ENCODE peak calls at places on chromosomes 11 and 22, in eight cellular contexts. One of them, this sample, is unnamed.

GRCh38 chr22:20107471-20107901 is 8.4 kb upstream of the RANBP1 start:
- DNase-seq in ovary: peak
- DNase-seq in SK-N-SH: no peak
- DNase-seq in stomach: no peak
- DNase-seq in upper lobe of left lung: peak
- DNase-seq in K562: no peak
- DNase-seq in tibial nerve: no peak
- DNase-seq in A549: no peak
- DNase-seq in this sample: no peak

GRCh38 chr11:46414899-46415298 is 23.3 kb upstream of the CHRM4 start:
- DNase-seq in upper lobe of left lung: no peak
- DNase-seq in K562: no peak
- DNase-seq in SK-N-SH: no peak
- DNase-seq in A549: no peak
- DNase-seq in ovary: no peak
- DNase-seq in stomach: no peak
- DNase-seq in tibial nerve: no peak
- DNase-seq in this sample: no peak

GRCh38 chr11:95455228-95455627 is 224.2 kb upstream of the SESN3 start:
- DNase-seq in upper lobe of left lung: no peak
- DNase-seq in stomach: no peak
- DNase-seq in SK-N-SH: no peak
- DNase-seq in tibial nerve: no peak
- DNase-seq in K562: no peak
- DNase-seq in ovary: no peak
- DNase-seq in A549: no peak
- DNase-seq in this sample: no peak

GRCh38 chr11:96134622-96135021 is 208.4 kb downstream of the MAML2 start:
- DNase-seq in stomach: no peak
- DNase-seq in K562: no peak
- DNase-seq in SK-N-SH: no peak
- DNase-seq in upper lobe of left lung: no peak
- DNase-seq in A549: no peak
- DNase-seq in ovary: no peak
- DNase-seq in tibial nerve: no peak
- DNase-seq in this sample: no peak

GRCh38 chr11:103609117-103610066 is 427.0 kb upstream of the DDI1 start:
- DNase-seq in SK-N-SH: no peak
- DNase-seq in stomach: no peak
- DNase-seq in A549: peak
- DNase-seq in tibial nerve: no peak
- DNase-seq in K562: no peak
- DNase-seq in ovary: no peak
- DNase-seq in upper lobe of left lung: no peak
- DNase-seq in this sample: no peak

GRCh38 chr11:69430566-69430965 is 50.9 kb upstream of the LINC01488 start:
- DNase-seq in ovary: no peak
- DNase-seq in upper lobe of left lung: no peak
- DNase-seq in stomach: no peak
- DNase-seq in tibial nerve: no peak
- DNase-seq in SK-N-SH: no peak
- DNase-seq in K562: no peak
- DNase-seq in A549: no peak
- DNase-seq in this sample: peak

GRCh38 chr11:36564376-36565032 is 3.3 kb upstream of the RAG1 start:
- DNase-seq in ovary: peak
- DNase-seq in A549: peak
- DNase-seq in K562: peak
- DNase-seq in SK-N-SH: peak
- DNase-seq in tibial nerve: no peak
- DNase-seq in stomach: peak
- DNase-seq in upper lobe of left lung: no peak
- DNase-seq in this sample: no peak

GRCh38 chr22:24071686-24072085 is 60.6 kb downstream of the CABIN1 start:
- DNase-seq in ovary: no peak
- DNase-seq in upper lobe of left lung: no peak
- DNase-seq in stomach: no peak
- DNase-seq in tibial nerve: no peak
- DNase-seq in K562: no peak
- DNase-seq in SK-N-SH: no peak
- DNase-seq in A549: no peak
- DNase-seq in this sample: peak

GRCh38 chr22:19122752-19123492 is 710 bp upstream of the DGCR2 start:
- DNase-seq in tibial nerve: no peak
- DNase-seq in ovary: no peak
- DNase-seq in upper lobe of left lung: no peak
- DNase-seq in stomach: peak
- DNase-seq in A549: peak
- DNase-seq in SK-N-SH: peak
- DNase-seq in K562: peak
- DNase-seq in this sample: no peak

GRCh38 chr11:130480721-130481140 is 32.3 kb downstream of the ADAMTS15 start:
- DNase-seq in K562: no peak
- DNase-seq in ovary: no peak
- DNase-seq in tibial nerve: no peak
- DNase-seq in SK-N-SH: no peak
- DNase-seq in upper lobe of left lung: no peak
- DNase-seq in A549: no peak
- DNase-seq in stomach: no peak
- DNase-seq in this sample: no peak

GRCh38 chr22:41147722-41148121 is 55.3 kb downstream of the EP300 start:
- DNase-seq in ovary: no peak
- DNase-seq in upper lobe of left lung: no peak
- DNase-seq in stomach: no peak
- DNase-seq in SK-N-SH: no peak
- DNase-seq in A549: no peak
- DNase-seq in K562: no peak
- DNase-seq in tibial nerve: no peak
- DNase-seq in this sample: no peak

GRCh38 chr11:6531267-6531752 is 34.2 kb downstream of the DNHD1 start:
- DNase-seq in ovary: no peak
- DNase-seq in K562: peak
- DNase-seq in upper lobe of left lung: no peak
- DNase-seq in tibial nerve: no peak
- DNase-seq in A549: peak
- DNase-seq in stomach: no peak
- DNase-seq in SK-N-SH: peak
- DNase-seq in this sample: no peak

GRCh38 chr11:9020881-9021280 is 17.1 kb upstream of the NRIP3 start:
- DNase-seq in ovary: no peak
- DNase-seq in A549: no peak
- DNase-seq in upper lobe of left lung: no peak
- DNase-seq in K562: no peak
- DNase-seq in SK-N-SH: no peak
- DNase-seq in stomach: no peak
- DNase-seq in tibial nerve: no peak
- DNase-seq in this sample: no peak

GRCh38 chr11:91011503-91011902 is 788.7 kb upstream of the CHORDC1 start:
- DNase-seq in upper lobe of left lung: no peak
- DNase-seq in tibial nerve: no peak
- DNase-seq in SK-N-SH: no peak
- DNase-seq in K562: no peak
- DNase-seq in A549: no peak
- DNase-seq in ovary: no peak
- DNase-seq in stomach: no peak
- DNase-seq in this sample: no peak

GRCh38 chr11:80873309-80873999 is 1432.6 kb upstream of the TENM4 start:
- DNase-seq in tibial nerve: no peak
- DNase-seq in ovary: no peak
- DNase-seq in upper lobe of left lung: no peak
- DNase-seq in stomach: no peak
- DNase-seq in K562: no peak
- DNase-seq in SK-N-SH: no peak
- DNase-seq in A549: no peak
- DNase-seq in this sample: no peak

GRCh38 chr11:45872513-45873356 is 12.7 kb upstream of the MAPK8IP1 start:
- DNase-seq in upper lobe of left lung: no peak
- DNase-seq in ovary: no peak
- DNase-seq in SK-N-SH: peak
- DNase-seq in K562: peak
- DNase-seq in A549: peak
- DNase-seq in stomach: peak
- DNase-seq in tibial nerve: no peak
- DNase-seq in this sample: no peak

GRCh38 chr22:44892243-44892642 is 117.6 kb downstream of the PHF21B start:
- DNase-seq in SK-N-SH: no peak
- DNase-seq in ovary: no peak
- DNase-seq in upper lobe of left lung: no peak
- DNase-seq in A549: no peak
- DNase-seq in stomach: no peak
- DNase-seq in K562: no peak
- DNase-seq in tibial nerve: no peak
- DNase-seq in this sample: no peak

GRCh38 chr11:107457558-107458271 is at the start of gene CWF19L2:
- DNase-seq in SK-N-SH: peak
- DNase-seq in tibial nerve: peak
- DNase-seq in upper lobe of left lung: peak
- DNase-seq in A549: peak
- DNase-seq in stomach: peak
- DNase-seq in K562: peak
- DNase-seq in ovary: peak
- DNase-seq in this sample: peak

GRCh38 chr22:37996515-37997246 is 12.3 kb upstream of the SOX10 start:
- DNase-seq in upper lobe of left lung: no peak
- DNase-seq in tibial nerve: no peak
- DNase-seq in A549: no peak
- DNase-seq in SK-N-SH: no peak
- DNase-seq in stomach: no peak
- DNase-seq in K562: no peak
- DNase-seq in ovary: no peak
- DNase-seq in this sample: no peak

DNA sequence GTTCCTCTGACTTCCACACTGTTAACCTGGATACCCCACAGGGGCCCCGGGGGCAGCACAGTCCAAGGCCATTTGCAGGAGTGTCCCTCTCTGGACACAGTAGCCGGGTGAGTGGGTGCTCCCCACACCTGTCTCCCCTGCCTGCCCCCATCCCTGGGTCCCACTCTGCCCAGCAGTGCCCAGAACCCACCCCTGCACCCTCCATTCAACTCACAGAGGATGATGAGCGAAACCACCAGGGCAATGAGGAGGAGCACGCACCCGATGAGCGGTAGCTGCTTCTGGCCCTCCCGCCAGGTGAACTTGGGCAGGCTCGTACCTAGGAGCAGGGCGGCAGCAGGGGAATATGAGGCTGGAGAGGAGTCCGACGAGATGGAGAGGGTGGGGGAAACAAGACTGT is 12.2 kb downstream of the TMPRSS13 start:
- DNase-seq in tibial nerve: no peak
- DNase-seq in ovary: no peak
- DNase-seq in K562: no peak
- DNase-seq in upper lobe of left lung: peak
- DNase-seq in A549: no peak
- DNase-seq in SK-N-SH: no peak
- DNase-seq in stomach: no peak
- DNase-seq in this sample: peak
- TF ChIP-seq EP300 in tibial nerve: no peak
- TF ChIP-seq EP300 in ovary: no peak
- TF ChIP-seq EP300 in K562: no peak
- TF ChIP-seq EP300 in upper lobe of left lung: no peak
- TF ChIP-seq EP300 in A549: no peak
- TF ChIP-seq EP300 in SK-N-SH: no peak
- TF ChIP-seq EP300 in stomach: no peak
- TF ChIP-seq EP300 in this sample: no peak

DNA sequence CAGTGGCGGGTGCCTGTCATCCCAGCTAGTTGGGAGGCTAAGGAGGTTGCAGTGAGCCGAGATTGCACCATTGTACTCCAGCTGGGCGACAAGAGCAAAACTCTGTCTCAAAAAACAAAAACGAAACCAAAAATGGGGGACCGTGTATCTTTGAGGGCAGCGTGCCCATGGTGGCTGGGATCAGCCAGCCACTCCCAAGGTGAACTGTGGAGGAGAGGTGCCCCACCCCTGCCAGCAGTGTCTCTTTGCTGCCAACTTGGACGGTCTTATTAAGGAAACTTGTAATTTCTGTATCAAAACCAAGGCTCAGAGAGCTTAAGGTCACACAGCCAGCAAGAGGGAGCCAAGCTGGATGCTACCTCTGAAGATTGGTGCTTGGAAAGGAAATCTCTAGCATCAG is 147.7 kb downstream of the CACNA1I start:
- DNase-seq in A549: no peak
- DNase-seq in SK-N-SH: no peak
- DNase-seq in K562: no peak
- DNase-seq in tibial nerve: no peak
- DNase-seq in stomach: no peak
- DNase-seq in upper lobe of left lung: no peak
- DNase-seq in ovary: no peak
- DNase-seq in this sample: no peak
- TF ChIP-seq EP300 in A549: no peak
- TF ChIP-seq EP300 in SK-N-SH: no peak
- TF ChIP-seq EP300 in K562: no peak
- TF ChIP-seq EP300 in tibial nerve: no peak
- TF ChIP-seq EP300 in stomach: no peak
- TF ChIP-seq EP300 in upper lobe of left lung: no peak
- TF ChIP-seq EP300 in ovary: no peak
- TF ChIP-seq EP300 in this sample: no peak

DNA sequence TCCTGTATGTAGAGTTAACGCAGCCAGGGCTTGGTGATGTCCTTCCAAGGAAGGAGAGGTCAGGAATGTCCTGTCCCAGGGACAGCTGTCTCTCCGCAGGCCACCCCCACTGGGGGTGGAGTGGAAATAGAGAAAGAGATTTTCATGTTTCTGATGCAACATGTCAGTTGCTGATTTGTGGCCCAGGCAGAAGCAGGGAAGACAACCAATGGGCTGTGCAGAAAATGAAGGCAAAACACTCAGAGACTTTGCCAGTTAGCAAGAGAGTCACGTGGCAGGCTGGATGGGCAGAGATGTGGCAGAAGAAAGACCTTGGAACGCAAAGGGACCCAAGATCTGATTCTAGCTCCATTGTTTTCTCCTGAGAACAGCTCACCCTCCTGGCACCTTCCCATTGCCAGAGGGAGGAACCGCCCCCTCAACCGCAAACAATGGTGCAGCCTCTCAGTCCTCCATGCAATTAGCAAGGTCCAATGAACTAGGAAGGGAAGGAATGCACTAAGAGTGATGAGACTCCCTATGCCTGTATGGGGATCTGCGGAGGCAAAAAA is 71.0 kb downstream of the SYN3 start:
- DNase-seq in stomach: no peak
- DNase-seq in tibial nerve: no peak
- DNase-seq in A549: no peak
- DNase-seq in ovary: no peak
- DNase-seq in SK-N-SH: no peak
- DNase-seq in upper lobe of left lung: no peak
- DNase-seq in K562: no peak
- DNase-seq in this sample: no peak
- TF ChIP-seq EP300 in stomach: no peak
- TF ChIP-seq EP300 in tibial nerve: no peak
- TF ChIP-seq EP300 in A549: no peak
- TF ChIP-seq EP300 in ovary: no peak
- TF ChIP-seq EP300 in SK-N-SH: no peak
- TF ChIP-seq EP300 in upper lobe of left lung: no peak
- TF ChIP-seq EP300 in K562: no peak
- TF ChIP-seq EP300 in this sample: no peak

DNA sequence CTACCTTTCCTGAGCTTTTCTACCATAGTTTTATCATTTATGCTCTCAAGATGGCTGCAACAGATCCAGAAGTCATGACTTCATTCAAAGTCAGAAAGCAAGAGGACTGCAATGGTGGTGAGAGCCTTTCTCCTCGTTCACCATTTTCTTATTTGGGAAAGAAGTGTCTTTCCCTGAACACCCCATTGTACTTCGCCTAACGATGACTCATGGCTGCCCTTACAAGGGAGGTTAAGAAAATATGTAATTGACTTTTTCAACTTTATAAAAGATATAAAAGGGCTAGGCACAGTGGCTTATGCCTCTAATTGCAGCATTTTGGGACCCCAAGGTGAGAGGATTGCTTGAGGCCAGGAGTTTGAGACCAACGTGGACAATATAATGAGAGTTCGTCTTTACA is 541.7 kb downstream of the METTL15 start:
- DNase-seq in A549: no peak
- DNase-seq in upper lobe of left lung: no peak
- DNase-seq in tibial nerve: no peak
- DNase-seq in ovary: no peak
- DNase-seq in SK-N-SH: no peak
- DNase-seq in K562: no peak
- DNase-seq in stomach: no peak
- DNase-seq in this sample: no peak
- TF ChIP-seq EP300 in A549: no peak
- TF ChIP-seq EP300 in upper lobe of left lung: no peak
- TF ChIP-seq EP300 in tibial nerve: no peak
- TF ChIP-seq EP300 in ovary: no peak
- TF ChIP-seq EP300 in SK-N-SH: no peak
- TF ChIP-seq EP300 in K562: no peak
- TF ChIP-seq EP300 in stomach: no peak
- TF ChIP-seq EP300 in this sample: no peak